ENCODE peak calls at places on chromosomes 16 and 17, in six cellular contexts. D, W, S, Q, J and R are unnamed samples.
A peak's percentile ranks its signal among the peaks of the same experiment; 100 is the strongest.

GRCh38 chr16:87550510-87550961 is 51.8 kb upstream of the JPH3 start:
- DNase-seq in D (peak; percentile 58), Q (no peak), W (no peak), J (peak; percentile 67), S (no peak), R (no peak)

GRCh38 chr17:9226794-9227135 is 205.5 kb downstream of the NTN1 start:
- DNase-seq in D (peak; percentile 70), J (no peak), W (no peak), Q (no peak), S (no peak), R (no peak)

GRCh38 chr17:57286372-57287105 is 30.2 kb downstream of the MSI2 start:
- DNase-seq in J (no peak), S (no peak), Q (no peak), D (no peak), W (no peak), R (no peak)

GRCh38 chr17:47789611-47790520 is 31.7 kb downstream of the OSBPL7 start:
- DNase-seq in D (no peak), W (no peak), Q (peak; percentile 1), J (peak; percentile 72), S (no peak), R (no peak)

GRCh38 chr17:82831818-82832200 is 8.0 kb downstream of the ZNF750 start:
- DNase-seq in W (no peak), Q (no peak), J (peak; percentile 34), S (peak; percentile 19), D (no peak), R (no peak)

GRCh38 chr16:88541831-88542230 is 28.4 kb upstream of the ZC3H18 start:
- DNase-seq in D (no peak), J (no peak), Q (no peak), S (no peak), W (no peak), R (no peak)

GRCh38 chr16:5865231-5865630 is 767.6 kb upstream of the EEF2KMT start:
- DNase-seq in D (no peak), S (no peak), J (no peak), Q (no peak), W (no peak), R (no peak)

GRCh38 chr16:57988929-57989328 is 11.5 kb downstream of the ZNF319 start:
- DNase-seq in D (no peak), S (no peak), Q (peak; percentile 56), W (no peak), J (peak; percentile 63), R (no peak)

GRCh38 chr17:8563981-8564602 is 66.4 kb downstream of the MYH10 start:
- DNase-seq in Q (no peak), D (no peak), J (no peak), W (peak; percentile 4), S (no peak), R (peak; percentile 26)

GRCh38 chr16:11301645-11302513 is 20.7 kb upstream of the PRM1 start:
- DNase-seq in S (no peak), D (no peak), Q (peak; percentile 14), J (no peak), W (no peak), R (no peak)

GRCh38 chr17:9644910-9645751 is at the start of gene USP43:
- DNase-seq in J (peak; percentile 28), W (no peak), S (peak; percentile 83), D (peak; percentile 16), Q (peak; percentile 19), R (no peak)

GRCh38 chr16:9695152-9695551 is 487.1 kb downstream of the GRIN2A start:
- DNase-seq in J (no peak), D (no peak), W (no peak), Q (no peak), S (no peak), R (no peak)

GRCh38 chr17:32261521-32261792 is 4.2 kb upstream of the RHBDL3 start:
- DNase-seq in J (no peak), Q (no peak), S (no peak), D (no peak), W (no peak), R (no peak)

GRCh38 chr17:82892869-82893565 is 53.2 kb upstream of the ZNF750 start:
- DNase-seq in W (no peak), D (no peak), Q (no peak), S (no peak), J (peak; percentile 72), R (no peak)

GRCh38 chr17:37447641-37448040 is 41.0 kb downstream of the TADA2A start:
- DNase-seq in D (no peak), W (no peak), S (no peak), Q (no peak), J (no peak), R (no peak)

GRCh38 chr16:50011707-50012106 is 13.3 kb upstream of the CNEP1R1 start:
- DNase-seq in S (no peak), D (peak; percentile 7), Q (no peak), J (no peak), W (no peak), R (no peak)

GRCh38 chr16:30054959-30055553 is 10.5 kb upstream of the ALDOA start:
- DNase-seq in S (peak; percentile 39), D (peak; percentile 67), Q (no peak), W (no peak), J (no peak), R (no peak)